ENCODE peak calls at places on chromosomes 4 and X, in six cellular contexts. One of them, this sample, is unnamed.

GRCh38 chrX:82734140-82734539 is 774.0 kb upstream of the POU3F4 start:
- DNase-seq in NCI-H2081: no peak
- DNase-seq in HFFc6: no peak
- DNase-seq in brain microvascular endothelial cell: no peak
- DNase-seq in WTC11: no peak
- DNase-seq in NCI-H1417: no peak
- DNase-seq in this sample: no peak

GRCh38 chr4:107631568-107631967 is 88.5 kb downstream of the PAPSS1 start:
- DNase-seq in brain microvascular endothelial cell: no peak
- DNase-seq in HFFc6: no peak
- DNase-seq in WTC11: no peak
- DNase-seq in NCI-H1417: no peak
- DNase-seq in NCI-H2081: no peak
- DNase-seq in this sample: peak

GRCh38 chr4:186203391-186203802 is 12.0 kb downstream of the CYP4V2 start:
- DNase-seq in NCI-H2081: no peak
- DNase-seq in HFFc6: no peak
- DNase-seq in NCI-H1417: no peak
- DNase-seq in brain microvascular endothelial cell: no peak
- DNase-seq in WTC11: no peak
- DNase-seq in this sample: no peak

GRCh38 chr4:56187601-56188177 is 199.6 kb downstream of the AASDH start:
- DNase-seq in HFFc6: no peak
- DNase-seq in NCI-H2081: no peak
- DNase-seq in WTC11: no peak
- DNase-seq in brain microvascular endothelial cell: no peak
- DNase-seq in NCI-H1417: no peak
- DNase-seq in this sample: no peak

GRCh38 chr4:151324449-151325319 is 721 bp downstream of the SH3D19 start:
- DNase-seq in NCI-H1417: no peak
- DNase-seq in WTC11: peak
- DNase-seq in brain microvascular endothelial cell: peak
- DNase-seq in HFFc6: peak
- DNase-seq in NCI-H2081: no peak
- DNase-seq in this sample: peak

GRCh38 chr4:113384600-113384999 is 335.1 kb downstream of the ANK2 start:
- DNase-seq in brain microvascular endothelial cell: no peak
- DNase-seq in NCI-H1417: no peak
- DNase-seq in WTC11: no peak
- DNase-seq in NCI-H2081: no peak
- DNase-seq in HFFc6: peak
- DNase-seq in this sample: no peak

GRCh38 chr4:21386166-21386780 is 562.3 kb downstream of the KCNIP4 start:
- DNase-seq in NCI-H1417: no peak
- DNase-seq in NCI-H2081: no peak
- DNase-seq in WTC11: no peak
- DNase-seq in HFFc6: no peak
- DNase-seq in brain microvascular endothelial cell: no peak
- DNase-seq in this sample: no peak

GRCh38 chr4:25667931-25668557 is 12.4 kb downstream of the SLC34A2 start:
- DNase-seq in HFFc6: no peak
- DNase-seq in NCI-H2081: no peak
- DNase-seq in WTC11: peak
- DNase-seq in brain microvascular endothelial cell: peak
- DNase-seq in NCI-H1417: no peak
- DNase-seq in this sample: no peak

GRCh38 chrX:13652256-13653021 is 502 bp upstream of the TCEANC start:
- DNase-seq in HFFc6: peak
- DNase-seq in NCI-H2081: no peak
- DNase-seq in WTC11: no peak
- DNase-seq in NCI-H1417: peak
- DNase-seq in brain microvascular endothelial cell: peak
- DNase-seq in this sample: no peak

GRCh38 chrX:30900227-30900626 is 11.2 kb upstream of the TAB3 start:
- DNase-seq in NCI-H1417: no peak
- DNase-seq in HFFc6: no peak
- DNase-seq in NCI-H2081: no peak
- DNase-seq in WTC11: no peak
- DNase-seq in brain microvascular endothelial cell: no peak
- DNase-seq in this sample: no peak

GRCh38 chr4:189974056-189974455 is 33.4 kb downstream of the FRG1 start:
- DNase-seq in brain microvascular endothelial cell: peak
- DNase-seq in WTC11: no peak
- DNase-seq in HFFc6: no peak
- DNase-seq in NCI-H1417: no peak
- DNase-seq in NCI-H2081: no peak
- DNase-seq in this sample: no peak

GRCh38 chr4:74004668-74005067 is 6.2 kb upstream of the CXCL5 start:
- DNase-seq in brain microvascular endothelial cell: no peak
- DNase-seq in NCI-H2081: no peak
- DNase-seq in HFFc6: no peak
- DNase-seq in WTC11: no peak
- DNase-seq in NCI-H1417: no peak
- DNase-seq in this sample: no peak

GRCh38 chrX:136115124-136115908 is 32.0 kb upstream of the FHL1 start:
- DNase-seq in HFFc6: no peak
- DNase-seq in WTC11: no peak
- DNase-seq in NCI-H2081: no peak
- DNase-seq in NCI-H1417: no peak
- DNase-seq in brain microvascular endothelial cell: no peak
- DNase-seq in this sample: no peak

GRCh38 chr4:176448761-176449160 is 129.0 kb downstream of the SPCS3 start:
- DNase-seq in NCI-H2081: no peak
- DNase-seq in WTC11: no peak
- DNase-seq in brain microvascular endothelial cell: no peak
- DNase-seq in NCI-H1417: no peak
- DNase-seq in HFFc6: no peak
- DNase-seq in this sample: no peak

GRCh38 chrX:1231850-1232505 is 19.5 kb upstream of the CRLF2 start:
- DNase-seq in HFFc6: no peak
- DNase-seq in NCI-H1417: no peak
- DNase-seq in WTC11: no peak
- DNase-seq in brain microvascular endothelial cell: no peak
- DNase-seq in NCI-H2081: no peak
- DNase-seq in this sample: no peak

GRCh38 chr4:112173593-112174559 is 28.6 kb downstream of the FAM241A start:
- DNase-seq in WTC11: no peak
- DNase-seq in HFFc6: peak
- DNase-seq in brain microvascular endothelial cell: no peak
- DNase-seq in NCI-H2081: no peak
- DNase-seq in NCI-H1417: no peak
- DNase-seq in this sample: no peak

GRCh38 chrX:2578864-2579263 is 78.1 kb upstream of the DHRSX start:
- DNase-seq in NCI-H1417: no peak
- DNase-seq in NCI-H2081: no peak
- DNase-seq in HFFc6: no peak
- DNase-seq in brain microvascular endothelial cell: no peak
- DNase-seq in WTC11: no peak
- DNase-seq in this sample: no peak

GRCh38 chrX:11757729-11758399 is at the start of gene MSL3:
- DNase-seq in NCI-H1417: peak
- DNase-seq in HFFc6: peak
- DNase-seq in WTC11: peak
- DNase-seq in NCI-H2081: peak
- DNase-seq in brain microvascular endothelial cell: peak
- DNase-seq in this sample: peak

GRCh38 chr4:139783761-139784484 is 118.3 kb downstream of the MGST2 start:
- DNase-seq in HFFc6: no peak
- DNase-seq in NCI-H1417: no peak
- DNase-seq in WTC11: no peak
- DNase-seq in NCI-H2081: no peak
- DNase-seq in brain microvascular endothelial cell: no peak
- DNase-seq in this sample: no peak

GRCh38 chr4:187301923-187302322 is 578.3 kb upstream of the FAT1 start:
- DNase-seq in NCI-H2081: no peak
- DNase-seq in NCI-H1417: no peak
- DNase-seq in WTC11: no peak
- DNase-seq in brain microvascular endothelial cell: no peak
- DNase-seq in HFFc6: no peak
- DNase-seq in this sample: no peak

GRCh38 chr4:21191304-21191703 is 491.0 kb downstream of the PACRGL start:
- DNase-seq in HFFc6: no peak
- DNase-seq in brain microvascular endothelial cell: no peak
- DNase-seq in WTC11: no peak
- DNase-seq in NCI-H2081: no peak
- DNase-seq in NCI-H1417: no peak
- DNase-seq in this sample: no peak

GRCh38 chrX:101229155-101229554 is 9.6 kb downstream of the DRP2 start:
- DNase-seq in NCI-H2081: no peak
- DNase-seq in NCI-H1417: no peak
- DNase-seq in HFFc6: peak
- DNase-seq in WTC11: no peak
- DNase-seq in brain microvascular endothelial cell: peak
- DNase-seq in this sample: no peak

GRCh38 chr4:172982151-172982590 is 186.4 kb upstream of the GALNT7 start:
- DNase-seq in WTC11: no peak
- DNase-seq in NCI-H1417: peak
- DNase-seq in brain microvascular endothelial cell: peak
- DNase-seq in NCI-H2081: peak
- DNase-seq in HFFc6: peak
- DNase-seq in this sample: no peak

GRCh38 chr4:31674313-31674947 is 954.3 kb downstream of the PCDH7 start:
- DNase-seq in brain microvascular endothelial cell: peak
- DNase-seq in HFFc6: no peak
- DNase-seq in NCI-H1417: no peak
- DNase-seq in NCI-H2081: no peak
- DNase-seq in WTC11: peak
- DNase-seq in this sample: no peak

GRCh38 chrX:6644411-6644810 is 109.5 kb upstream of the VCX3A start:
- DNase-seq in NCI-H2081: no peak
- DNase-seq in brain microvascular endothelial cell: no peak
- DNase-seq in WTC11: no peak
- DNase-seq in NCI-H1417: no peak
- DNase-seq in HFFc6: no peak
- DNase-seq in this sample: no peak

GRCh38 chr4:100593933-100594332 is 76.1 kb upstream of the EMCN start:
- DNase-seq in WTC11: no peak
- DNase-seq in HFFc6: no peak
- DNase-seq in NCI-H1417: no peak
- DNase-seq in brain microvascular endothelial cell: no peak
- DNase-seq in NCI-H2081: no peak
- DNase-seq in this sample: no peak

GRCh38 chrX:145751943-145752342 is 65.7 kb upstream of the SLITRK2 start:
- DNase-seq in HFFc6: no peak
- DNase-seq in NCI-H1417: no peak
- DNase-seq in NCI-H2081: no peak
- DNase-seq in brain microvascular endothelial cell: peak
- DNase-seq in WTC11: no peak
- DNase-seq in this sample: no peak

GRCh38 chr4:119498520-119498919 is 130.1 kb downstream of the PDE5A start:
- DNase-seq in HFFc6: no peak
- DNase-seq in WTC11: no peak
- DNase-seq in NCI-H1417: no peak
- DNase-seq in NCI-H2081: no peak
- DNase-seq in brain microvascular endothelial cell: peak
- DNase-seq in this sample: no peak

GRCh38 chr4:3073158-3074077 is 920 bp downstream of the HTT-AS start:
- DNase-seq in HFFc6: no peak
- DNase-seq in WTC11: peak
- DNase-seq in NCI-H1417: peak
- DNase-seq in brain microvascular endothelial cell: no peak
- DNase-seq in NCI-H2081: no peak
- DNase-seq in this sample: no peak

GRCh38 chrX:48798318-48798717 is 3.5 kb upstream of the HDAC6 start:
- DNase-seq in HFFc6: no peak
- DNase-seq in NCI-H1417: no peak
- DNase-seq in brain microvascular endothelial cell: no peak
- DNase-seq in NCI-H2081: no peak
- DNase-seq in WTC11: no peak
- DNase-seq in this sample: no peak

GRCh38 chrX:17805120-17805519 is 56.0 kb downstream of the RAI2 start:
- DNase-seq in NCI-H2081: no peak
- DNase-seq in WTC11: no peak
- DNase-seq in HFFc6: no peak
- DNase-seq in brain microvascular endothelial cell: no peak
- DNase-seq in NCI-H1417: no peak
- DNase-seq in this sample: no peak

This sample was measured in left lobe of liver.